ENCODE peak calls at places on chromosome 14, in nine cellular contexts. One of them, this sample, is unnamed.

GRCh38 chr14:103846569-103847438 is 571 bp downstream of the PPP1R13B start:
- DNase-seq in dorsolateral prefrontal cortex: no peak
- DNase-seq in SK-N-SH: peak
- DNase-seq in psoas muscle: peak
- DNase-seq in K562: peak
- DNase-seq in uterus: no peak
- DNase-seq in right atrium auricular region: no peak
- DNase-seq in cardiac muscle cell: peak
- DNase-seq in A549: no peak
- DNase-seq in this sample: no peak

GRCh38 chr14:68473794-68474193 is 319.1 kb downstream of the ZFP36L1 start:
- DNase-seq in right atrium auricular region: no peak
- DNase-seq in uterus: no peak
- DNase-seq in cardiac muscle cell: no peak
- DNase-seq in K562: peak
- DNase-seq in psoas muscle: no peak
- DNase-seq in dorsolateral prefrontal cortex: no peak
- DNase-seq in SK-N-SH: no peak
- DNase-seq in A549: no peak
- DNase-seq in this sample: no peak

GRCh38 chr14:99387880-99388279 is 92.8 kb downstream of the SETD3 start:
- DNase-seq in right atrium auricular region: no peak
- DNase-seq in dorsolateral prefrontal cortex: no peak
- DNase-seq in cardiac muscle cell: no peak
- DNase-seq in SK-N-SH: no peak
- DNase-seq in K562: no peak
- DNase-seq in uterus: no peak
- DNase-seq in A549: no peak
- DNase-seq in psoas muscle: no peak
- DNase-seq in this sample: no peak

GRCh38 chr14:55446127-55446736 is 5.8 kb upstream of the TBPL2 start:
- DNase-seq in uterus: peak
- DNase-seq in dorsolateral prefrontal cortex: no peak
- DNase-seq in psoas muscle: no peak
- DNase-seq in K562: peak
- DNase-seq in SK-N-SH: peak
- DNase-seq in cardiac muscle cell: peak
- DNase-seq in right atrium auricular region: peak
- DNase-seq in A549: peak
- DNase-seq in this sample: no peak

GRCh38 chr14:104724981-104725771 is 1.1 kb downstream of the ADSS1 start:
- DNase-seq in SK-N-SH: peak
- DNase-seq in A549: peak
- DNase-seq in K562: peak
- DNase-seq in right atrium auricular region: no peak
- DNase-seq in uterus: no peak
- DNase-seq in dorsolateral prefrontal cortex: no peak
- DNase-seq in cardiac muscle cell: peak
- DNase-seq in psoas muscle: peak
- DNase-seq in this sample: no peak

GRCh38 chr14:68552597-68552996 is 240.3 kb downstream of the ZFP36L1 start:
- DNase-seq in A549: no peak
- DNase-seq in right atrium auricular region: no peak
- DNase-seq in uterus: peak
- DNase-seq in K562: no peak
- DNase-seq in psoas muscle: no peak
- DNase-seq in cardiac muscle cell: no peak
- DNase-seq in SK-N-SH: no peak
- DNase-seq in dorsolateral prefrontal cortex: no peak
- DNase-seq in this sample: no peak

GRCh38 chr14:102426796-102427195 is 64.1 kb downstream of the TECPR2 start:
- DNase-seq in psoas muscle: no peak
- DNase-seq in dorsolateral prefrontal cortex: no peak
- DNase-seq in SK-N-SH: no peak
- DNase-seq in A549: no peak
- DNase-seq in right atrium auricular region: no peak
- DNase-seq in uterus: no peak
- DNase-seq in K562: no peak
- DNase-seq in cardiac muscle cell: no peak
- DNase-seq in this sample: peak

GRCh38 chr14:104314251-104314941 is 176.0 kb downstream of the KIF26A start:
- DNase-seq in dorsolateral prefrontal cortex: peak
- DNase-seq in A549: no peak
- DNase-seq in SK-N-SH: no peak
- DNase-seq in uterus: peak
- DNase-seq in cardiac muscle cell: no peak
- DNase-seq in K562: no peak
- DNase-seq in right atrium auricular region: no peak
- DNase-seq in psoas muscle: no peak
- DNase-seq in this sample: peak

GRCh38 chr14:104152686-104153398 is 14.5 kb downstream of the KIF26A start:
- DNase-seq in dorsolateral prefrontal cortex: no peak
- DNase-seq in K562: no peak
- DNase-seq in cardiac muscle cell: no peak
- DNase-seq in right atrium auricular region: no peak
- DNase-seq in uterus: no peak
- DNase-seq in A549: no peak
- DNase-seq in SK-N-SH: no peak
- DNase-seq in psoas muscle: no peak
- DNase-seq in this sample: no peak

GRCh38 chr14:61547186-61548121 is 147.9 kb upstream of the HIF1A start:
- DNase-seq in SK-N-SH: no peak
- DNase-seq in psoas muscle: no peak
- DNase-seq in right atrium auricular region: no peak
- DNase-seq in dorsolateral prefrontal cortex: no peak
- DNase-seq in uterus: no peak
- DNase-seq in K562: no peak
- DNase-seq in A549: peak
- DNase-seq in cardiac muscle cell: peak
- DNase-seq in this sample: no peak

GRCh38 chr14:77186911-77187648 is 5.5 kb downstream of the TMEM63C start:
- DNase-seq in A549: no peak
- DNase-seq in K562: no peak
- DNase-seq in cardiac muscle cell: peak
- DNase-seq in psoas muscle: peak
- DNase-seq in uterus: no peak
- DNase-seq in SK-N-SH: no peak
- DNase-seq in right atrium auricular region: no peak
- DNase-seq in dorsolateral prefrontal cortex: no peak
- DNase-seq in this sample: no peak

GRCh38 chr14:97120204-97121120 is 323.3 kb downstream of the VRK1 start:
- DNase-seq in psoas muscle: no peak
- DNase-seq in K562: no peak
- DNase-seq in dorsolateral prefrontal cortex: no peak
- DNase-seq in cardiac muscle cell: no peak
- DNase-seq in A549: no peak
- DNase-seq in uterus: no peak
- DNase-seq in right atrium auricular region: no peak
- DNase-seq in SK-N-SH: no peak
- DNase-seq in this sample: no peak

GRCh38 chr14:106564058-106564643 is 1037.8 kb downstream of the TMEM121 start:
- DNase-seq in A549: peak
- DNase-seq in psoas muscle: no peak
- DNase-seq in right atrium auricular region: no peak
- DNase-seq in SK-N-SH: peak
- DNase-seq in cardiac muscle cell: no peak
- DNase-seq in uterus: no peak
- DNase-seq in dorsolateral prefrontal cortex: no peak
- DNase-seq in K562: peak
- DNase-seq in this sample: no peak

GRCh38 chr14:99274346-99275221 is 2.6 kb upstream of the BCL11B start:
- DNase-seq in K562: peak
- DNase-seq in right atrium auricular region: no peak
- DNase-seq in dorsolateral prefrontal cortex: no peak
- DNase-seq in SK-N-SH: peak
- DNase-seq in A549: peak
- DNase-seq in cardiac muscle cell: peak
- DNase-seq in uterus: no peak
- DNase-seq in psoas muscle: peak
- DNase-seq in this sample: peak

GRCh38 chr14:39474416-39474911 is 42.2 kb upstream of the FBXO33 start:
- DNase-seq in SK-N-SH: no peak
- DNase-seq in K562: no peak
- DNase-seq in dorsolateral prefrontal cortex: no peak
- DNase-seq in right atrium auricular region: no peak
- DNase-seq in A549: no peak
- DNase-seq in uterus: no peak
- DNase-seq in cardiac muscle cell: no peak
- DNase-seq in psoas muscle: no peak
- DNase-seq in this sample: no peak

GRCh38 chr14:21044106-21044618 is 2.0 kb downstream of the RNASE7 start:
- DNase-seq in right atrium auricular region: no peak
- DNase-seq in psoas muscle: peak
- DNase-seq in dorsolateral prefrontal cortex: no peak
- DNase-seq in A549: no peak
- DNase-seq in K562: no peak
- DNase-seq in cardiac muscle cell: no peak
- DNase-seq in uterus: no peak
- DNase-seq in SK-N-SH: peak
- DNase-seq in this sample: no peak

GRCh38 chr14:70113211-70113610 is 75.5 kb downstream of the SLC8A3 start:
- DNase-seq in dorsolateral prefrontal cortex: no peak
- DNase-seq in right atrium auricular region: no peak
- DNase-seq in cardiac muscle cell: no peak
- DNase-seq in A549: no peak
- DNase-seq in SK-N-SH: no peak
- DNase-seq in uterus: no peak
- DNase-seq in K562: no peak
- DNase-seq in psoas muscle: no peak
- DNase-seq in this sample: no peak

GRCh38 chr14:90831821-90832220 is 15.6 kb upstream of the TTC7B start:
- DNase-seq in dorsolateral prefrontal cortex: no peak
- DNase-seq in psoas muscle: no peak
- DNase-seq in K562: no peak
- DNase-seq in uterus: no peak
- DNase-seq in cardiac muscle cell: no peak
- DNase-seq in A549: no peak
- DNase-seq in right atrium auricular region: no peak
- DNase-seq in SK-N-SH: no peak
- DNase-seq in this sample: no peak

GRCh38 chr14:20789230-20789813 is 8.3 kb downstream of the RNASE6 start:
- DNase-seq in right atrium auricular region: no peak
- DNase-seq in K562: no peak
- DNase-seq in A549: no peak
- DNase-seq in SK-N-SH: no peak
- DNase-seq in cardiac muscle cell: no peak
- DNase-seq in psoas muscle: no peak
- DNase-seq in dorsolateral prefrontal cortex: no peak
- DNase-seq in uterus: no peak
- DNase-seq in this sample: no peak

GRCh38 chr14:89226789-89227489 is 190.1 kb downstream of the FOXN3 start:
- DNase-seq in cardiac muscle cell: peak
- DNase-seq in SK-N-SH: no peak
- DNase-seq in right atrium auricular region: no peak
- DNase-seq in dorsolateral prefrontal cortex: no peak
- DNase-seq in psoas muscle: no peak
- DNase-seq in K562: no peak
- DNase-seq in uterus: no peak
- DNase-seq in A549: no peak
- DNase-seq in this sample: no peak

GRCh38 chr14:26593377-26593776 is 4.5 kb downstream of the NOVA1 start:
- DNase-seq in K562: no peak
- DNase-seq in cardiac muscle cell: no peak
- DNase-seq in dorsolateral prefrontal cortex: no peak
- DNase-seq in right atrium auricular region: no peak
- DNase-seq in SK-N-SH: no peak
- DNase-seq in uterus: no peak
- DNase-seq in psoas muscle: no peak
- DNase-seq in A549: no peak
- DNase-seq in this sample: no peak
- H3K27ac ChIP-seq in K562: no peak
- H3K27ac ChIP-seq in cardiac muscle cell: no peak
- H3K27ac ChIP-seq in dorsolateral prefrontal cortex: peak
- H3K27ac ChIP-seq in right atrium auricular region: no peak
- H3K27ac ChIP-seq in SK-N-SH: no peak
- H3K27ac ChIP-seq in uterus: no peak
- H3K27ac ChIP-seq in psoas muscle: no peak
- H3K27ac ChIP-seq in A549: no peak
- H3K27ac ChIP-seq in this sample: no peak

GRCh38 chr14:59161571-59162175 is 26.8 kb upstream of the DAAM1 start:
- DNase-seq in A549: peak
- DNase-seq in cardiac muscle cell: peak
- DNase-seq in K562: no peak
- DNase-seq in psoas muscle: no peak
- DNase-seq in uterus: peak
- DNase-seq in right atrium auricular region: peak
- DNase-seq in SK-N-SH: no peak
- DNase-seq in dorsolateral prefrontal cortex: no peak
- DNase-seq in this sample: peak
- H3K4me3 ChIP-seq in A549: no peak
- H3K4me3 ChIP-seq in cardiac muscle cell: no peak
- H3K4me3 ChIP-seq in K562: no peak
- H3K4me3 ChIP-seq in psoas muscle: no peak
- H3K4me3 ChIP-seq in uterus: no peak
- H3K4me3 ChIP-seq in right atrium auricular region: no peak
- H3K4me3 ChIP-seq in SK-N-SH: no peak
- H3K4me3 ChIP-seq in dorsolateral prefrontal cortex: no peak
- H3K4me3 ChIP-seq in this sample: peak

GRCh38 chr14:26204954-26205479 is 392.8 kb downstream of the NOVA1 start:
- DNase-seq in K562: no peak
- DNase-seq in uterus: peak
- DNase-seq in psoas muscle: peak
- DNase-seq in A549: no peak
- DNase-seq in cardiac muscle cell: peak
- DNase-seq in dorsolateral prefrontal cortex: peak
- DNase-seq in SK-N-SH: peak
- DNase-seq in right atrium auricular region: no peak
- DNase-seq in this sample: no peak

GRCh38 chr14:26204362-26204953 is 393.4 kb downstream of the NOVA1 start:
- DNase-seq in right atrium auricular region: no peak
- DNase-seq in psoas muscle: no peak
- DNase-seq in A549: no peak
- DNase-seq in SK-N-SH: no peak
- DNase-seq in dorsolateral prefrontal cortex: no peak
- DNase-seq in cardiac muscle cell: peak
- DNase-seq in K562: no peak
- DNase-seq in uterus: no peak
- DNase-seq in this sample: no peak

GRCh38 chr14:26200675-26201074 is 397.2 kb downstream of the NOVA1 start:
- DNase-seq in cardiac muscle cell: peak
- DNase-seq in uterus: no peak
- DNase-seq in dorsolateral prefrontal cortex: no peak
- DNase-seq in psoas muscle: no peak
- DNase-seq in SK-N-SH: no peak
- DNase-seq in K562: no peak
- DNase-seq in right atrium auricular region: no peak
- DNase-seq in A549: no peak
- DNase-seq in this sample: no peak

GRCh38 chr14:26206640-26207039 is 391.2 kb downstream of the NOVA1 start:
- DNase-seq in SK-N-SH: no peak
- DNase-seq in right atrium auricular region: no peak
- DNase-seq in psoas muscle: no peak
- DNase-seq in uterus: no peak
- DNase-seq in K562: no peak
- DNase-seq in A549: no peak
- DNase-seq in cardiac muscle cell: no peak
- DNase-seq in dorsolateral prefrontal cortex: no peak
- DNase-seq in this sample: no peak
- TF ChIP-seq CTCF in SK-N-SH: peak
- TF ChIP-seq CTCF in right atrium auricular region: no peak
- TF ChIP-seq CTCF in psoas muscle: no peak
- TF ChIP-seq CTCF in uterus: no peak
- TF ChIP-seq CTCF in K562: no peak
- TF ChIP-seq CTCF in A549: no peak
- TF ChIP-seq CTCF in cardiac muscle cell: no peak
- TF ChIP-seq CTCF in dorsolateral prefrontal cortex: no peak
- TF ChIP-seq CTCF in this sample: no peak

GRCh38 chr14:100434033-100434601 is 111.0 kb downstream of the SLC25A47 start:
- DNase-seq in right atrium auricular region: no peak
- DNase-seq in K562: no peak
- DNase-seq in A549: no peak
- DNase-seq in cardiac muscle cell: no peak
- DNase-seq in uterus: no peak
- DNase-seq in SK-N-SH: no peak
- DNase-seq in psoas muscle: no peak
- DNase-seq in dorsolateral prefrontal cortex: no peak
- DNase-seq in this sample: no peak
- H3K27ac ChIP-seq in right atrium auricular region: no peak
- H3K27ac ChIP-seq in K562: no peak
- H3K27ac ChIP-seq in A549: no peak
- H3K27ac ChIP-seq in cardiac muscle cell: no peak
- H3K27ac ChIP-seq in uterus: no peak
- H3K27ac ChIP-seq in SK-N-SH: no peak
- H3K27ac ChIP-seq in psoas muscle: no peak
- H3K27ac ChIP-seq in dorsolateral prefrontal cortex: no peak
- H3K27ac ChIP-seq in this sample: no peak

This sample was measured in coronary artery.